ENCODE peak calls at places on chromosomes 3 and 15, in four cellular contexts. M, L, U and T are unnamed samples.

GRCh38 chr3:30333903-30334302 is 272.5 kb upstream of the TGFBR2 start:
- DNase-seq in U (no peak), M (no peak), L (no peak), T (no peak)

GRCh38 chr3:58711871-58712270 is 45.3 kb upstream of the FAM3D start:
- DNase-seq in L (no peak), U (no peak), M (no peak), T (no peak)

GRCh38 chr15:78997981-78998499 is 53.2 kb upstream of the CTSH start:
- DNase-seq in U (no peak), L (no peak), M (no peak), T (no peak)

GRCh38 chr3:42683875-42684593 is 1.3 kb upstream of the KLHL40 start:
- DNase-seq in U (peak; percentile 75), L (no peak), M (peak; percentile 88), T (peak; percentile 89)

GRCh38 chr15:24955549-24955929 is 752 bp downstream of the SNRPN start:
- DNase-seq in U (no peak), L (peak; percentile 86), M (no peak), T (peak; percentile 62)

GRCh38 chr3:104460477-104461406 is 906.0 kb upstream of the ALCAM start:
- DNase-seq in M (no peak), U (no peak), L (no peak), T (no peak)

GRCh38 chr3:23819599-23820360 is 14.0 kb downstream of the UBE2E1 start:
- DNase-seq in L (no peak), M (no peak), U (no peak), T (no peak)

GRCh38 chr3:67048067-67048715 is 50.1 kb downstream of the KBTBD8 start:
- DNase-seq in U (no peak), M (no peak), L (no peak), T (no peak)

GRCh38 chr3:143329567-143330164 is 210.1 kb downstream of the CHST2 start:
- DNase-seq in M (no peak), L (peak; percentile 57), U (no peak), T (no peak)

GRCh38 chr3:54342676-54343075 is 220.3 kb downstream of the CACNA2D3 start:
- DNase-seq in U (no peak), L (peak; percentile 66), M (no peak), T (no peak)

GRCh38 chr15:95923797-95924196 is 406.7 kb upstream of the NR2F2 start:
- DNase-seq in U (no peak), L (no peak), M (no peak), T (no peak)

GRCh38 chr15:91685436-91685835 is 168.1 kb upstream of the SLCO3A1 start:
- DNase-seq in L (no peak), U (no peak), M (no peak), T (no peak)

GRCh38 chr3:117133066-117133465 is 423.5 kb downstream of the TUSC7 start:
- DNase-seq in M (no peak), L (no peak), U (no peak), T (no peak)

GRCh38 chr3:72445827-72446405 is 402.3 kb downstream of the SHQ1 start:
- DNase-seq in U (no peak), M (no peak), L (no peak), T (no peak)

GRCh38 chr3:66428733-66429132 is 72.1 kb downstream of the LRIG1 start:
- DNase-seq in L (no peak), U (peak; percentile 93), M (peak; percentile 90), T (peak; percentile 92)

GRCh38 chr15:70344666-70345065 is 246.9 kb upstream of the TLE3 start:
- DNase-seq in L (peak; percentile 43), U (peak; percentile 22), M (peak; percentile 22), T (no peak)

GRCh38 chr3:127671523-127672428 is 976 bp upstream of the ABTB1 start:
- DNase-seq in L (no peak), M (no peak), U (no peak), T (peak; percentile 74)

GRCh38 chr3:193688845-193689714 is 96.1 kb downstream of the OPA1 start:
- DNase-seq in U (no peak), M (no peak), L (no peak), T (no peak)

GRCh38 chr3:10623578-10624275 is 118.3 kb upstream of the ATP2B2 start:
- DNase-seq in L (no peak), U (no peak), M (no peak), T (no peak)

GRCh38 chr15:96732704-96733103 is 402.2 kb downstream of the NR2F2 start:
- DNase-seq in M (no peak), U (no peak), L (no peak), T (no peak)

GRCh38 chr3:155079795-155080546 is at the start of gene MME:
- DNase-seq in U (peak; percentile 53), L (peak; percentile 90), M (peak; percentile 55), T (peak; percentile 68)

GRCh38 chr15:88769161-88769971 is 33.9 kb upstream of the ACAN start:
- DNase-seq in M (no peak), L (peak; percentile 64), U (no peak), T (no peak)

GRCh38 chr15:45732544-45733130 is 97.8 kb downstream of the SQOR start:
- DNase-seq in M (no peak), U (no peak), L (no peak), T (no peak)

GRCh38 chr3:187770224-187770623 is 25.0 kb upstream of the BCL6 start:
- DNase-seq in U (no peak), M (no peak), L (no peak), T (no peak)

GRCh38 chr3:98772022-98772421 is 8.9 kb downstream of the ST3GAL6 start:
- DNase-seq in M (no peak), U (no peak), L (no peak), T (no peak)

GRCh38 chr15:59185725-59186124 is 20.9 kb upstream of the LDHAL6B start:
- DNase-seq in L (no peak), U (no peak), M (no peak), T (no peak)

GRCh38 chr15:59191855-59192237 is 14.8 kb upstream of the LDHAL6B start:
- DNase-seq in M (peak; percentile 85), U (no peak), L (no peak), T (no peak)

GRCh38 chr15:59190291-59190690 is 16.4 kb upstream of the LDHAL6B start:
- DNase-seq in L (no peak), M (peak; percentile 90), U (no peak), T (no peak)

GRCh38 chr15:59189224-59189623 is 17.4 kb upstream of the LDHAL6B start:
- DNase-seq in U (no peak), L (no peak), M (no peak), T (no peak)

DNA sequence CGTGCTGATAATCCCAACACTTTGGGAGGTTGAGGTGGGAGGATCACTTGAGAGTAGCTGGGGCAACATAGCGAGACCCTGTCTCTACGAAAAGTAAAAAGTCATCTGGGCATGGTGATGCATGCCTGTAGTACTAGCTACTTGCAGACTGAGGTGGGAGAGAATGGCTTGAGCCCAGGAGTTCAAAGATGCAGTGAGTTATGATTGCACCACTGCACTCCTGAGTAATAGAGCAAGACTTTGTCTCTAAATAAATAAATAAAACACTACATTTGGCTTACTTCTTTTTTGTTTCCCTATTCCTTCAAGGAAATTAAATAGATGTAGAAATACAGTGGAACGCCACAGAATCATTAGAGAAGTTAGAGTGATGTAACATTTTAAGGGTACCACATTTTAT is 20.1 kb upstream of the LDHAL6B start:
- DNase-seq in L (no peak), U (no peak), M (no peak), T (no peak)
- H3K36me3 ChIP-seq in L (peaks cover 31% of the 10 kb centered on the region), U (peaks cover 10% of the 10 kb centered on the region), M (peaks cover 69% of the 10 kb centered on the region), T (peaks cover 52% of the 10 kb centered on the region)

DNA sequence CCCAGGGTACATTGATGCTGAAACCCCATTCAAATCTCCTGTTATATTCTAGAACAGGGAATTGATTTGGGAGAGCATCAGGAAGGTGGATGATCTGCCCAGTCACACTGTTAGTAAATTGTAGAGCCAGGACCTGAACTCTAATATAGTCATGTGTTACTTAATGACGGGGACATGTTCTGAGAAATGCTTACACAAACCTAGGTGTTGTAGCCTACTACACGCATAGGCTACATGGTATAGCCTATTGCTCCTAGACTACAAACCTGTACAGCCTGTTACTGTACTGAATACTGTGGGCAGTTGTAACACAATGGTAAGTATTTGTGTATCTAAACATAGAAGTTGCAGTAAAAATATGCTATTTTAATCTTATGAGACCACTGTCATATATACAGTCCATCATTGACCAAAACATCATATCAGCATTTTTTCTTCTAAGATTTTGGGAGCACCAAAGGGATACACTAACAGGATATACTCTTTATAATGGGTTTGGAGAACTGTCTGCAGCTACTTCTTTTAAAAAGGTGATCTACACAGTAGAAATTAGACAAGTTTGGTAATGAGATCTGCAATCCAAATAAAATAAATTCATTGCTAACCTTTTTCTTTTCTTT is 5.8 kb downstream of the B2M start:
- DNase-seq in U (no peak), M (no peak), L (no peak), T (no peak)
- H3K36me3 ChIP-seq in U (peaks cover 8% of the 10 kb centered on the region), M (peaks cover 76% of the 10 kb centered on the region), L (peaks cover 64% of the 10 kb centered on the region), T (peaks cover 50% of the 10 kb centered on the region)

GRCh38 chr3:57627976-57628375 is 30.8 kb upstream of the ARF4 start:
- DNase-seq in M (no peak), L (no peak), U (no peak), T (no peak)
- H3K36me3 ChIP-seq in M (peaks cover 48% of the 10 kb centered on the region), L (peaks cover 89% of the 10 kb centered on the region), U (peaks cover 9% of the 10 kb centered on the region), T (peaks cover 88% of the 10 kb centered on the region)

GRCh38 chr3:12578742-12579141 is 21.9 kb downstream of the MKRN2 start:
- DNase-seq in M (no peak), L (no peak), U (no peak), T (no peak)

GRCh38 chr3:12571986-12572385 is 15.1 kb downstream of the MKRN2 start:
- DNase-seq in M (no peak), L (peak; percentile 50), U (no peak), T (no peak)

GRCh38 chr3:12577379-12577778 is 20.5 kb downstream of the MKRN2 start:
- DNase-seq in L (no peak), U (no peak), M (no peak), T (no peak)

GRCh38 chr3:12574131-12574530 is 17.2 kb downstream of the MKRN2 start:
- DNase-seq in L (no peak), U (no peak), M (no peak), T (no peak)

GRCh38 chr3:12574656-12575055 is 17.8 kb downstream of the MKRN2 start:
- DNase-seq in M (no peak), L (no peak), U (no peak), T (no peak)
- H3K36me3 ChIP-seq in M (peaks cover 70% of the 10 kb centered on the region), L (peaks cover 100% of the 10 kb centered on the region), U (peaks cover 19% of the 10 kb centered on the region), T (peaks cover 97% of the 10 kb centered on the region)

DNA sequence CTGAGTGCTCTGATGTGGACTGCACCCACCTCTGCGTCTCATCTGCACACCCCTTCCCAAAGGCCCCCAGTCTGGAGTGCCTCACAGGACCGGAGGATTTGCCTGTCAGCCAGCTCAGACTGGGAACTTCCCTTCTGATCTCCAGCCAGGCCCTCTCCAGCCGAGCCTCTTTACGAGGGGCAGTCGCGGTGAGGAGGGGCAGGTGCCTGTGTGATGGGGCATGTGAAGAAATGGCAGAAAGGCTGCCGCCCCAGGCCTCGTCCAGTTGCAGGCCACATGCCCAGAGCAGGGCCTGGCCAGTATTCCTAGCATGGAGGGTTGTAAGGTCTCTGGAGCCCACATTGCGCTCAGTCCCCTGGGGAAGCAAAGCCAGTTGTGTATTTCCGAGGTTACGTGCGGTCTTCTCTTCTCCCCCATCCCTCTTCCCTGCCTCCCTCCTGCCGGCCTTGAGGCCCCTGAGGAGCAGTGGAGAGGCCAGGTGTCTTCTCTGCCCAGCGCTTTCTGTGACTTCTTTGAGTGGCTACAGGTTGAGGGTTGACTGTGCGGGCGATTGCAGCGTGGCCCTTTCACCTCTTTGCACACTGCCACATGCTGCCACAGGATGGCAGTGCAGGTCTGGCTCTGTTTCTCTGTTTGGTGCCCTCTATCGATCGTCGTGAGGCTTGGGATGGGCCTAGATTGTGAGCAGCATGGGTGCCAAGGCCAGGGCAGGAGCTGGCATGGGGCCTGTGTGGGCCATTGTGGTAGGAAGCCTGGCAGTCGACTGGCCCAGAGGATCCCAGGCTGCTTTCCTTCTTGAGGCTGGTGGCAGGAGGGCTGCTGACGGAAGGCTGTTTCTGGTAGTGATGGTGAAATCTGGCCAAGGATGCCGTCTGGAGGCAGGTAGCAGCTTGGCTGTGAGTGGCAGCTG is 5.3 kb downstream of the CLK3 start:
- DNase-seq in L (peak; percentile 52), M (peak; percentile 78), U (peak; percentile 72), T (no peak)
- H3K36me3 ChIP-seq in L (peaks cover 75% of the 10 kb centered on the region), M (peaks cover 88% of the 10 kb centered on the region), U (peaks cover 18% of the 10 kb centered on the region), T (peaks cover 71% of the 10 kb centered on the region)